ENCODE peak calls at places on chromosomes 6 and 20, in seven cellular contexts. Y is HCT116; Z is GM10248; E is neural progenitor cell; J is left kidney; R is AG10803; U is stimulated activated CD4-positive, alpha-beta T cell treated with anti-CD3 and anti-CD28 coated beads, Interleukin-12 subunit alpha, Interleukin-12 subunit beta, amount 100 ng/mL, for 4 hours. C is an unnamed sample.

GRCh38 chr20:31842471-31843157 is 2.8 kb downstream of the FOXS1 start:
- DNase-seq in Z (no peak), E (peak), Y (no peak), J (peak), R (peak), U (no peak), C (no peak)

GRCh38 chr20:59149678-59150504 is 13.7 kb upstream of the ZNF831 start:
- DNase-seq in Y (no peak), U (peak), Z (peak), E (no peak), J (peak), R (no peak), C (no peak)

GRCh38 chr6:26330835-26331808 is 33.9 kb upstream of the BTN3A2 start:
- DNase-seq in Y (no peak), U (peak), R (peak), Z (peak), J (no peak), E (no peak), C (no peak)

GRCh38 chr20:62745959-62746288 is 37.3 kb downstream of the NTSR1 start:
- DNase-seq in Y (no peak), R (no peak), Z (no peak), J (no peak), E (no peak), U (no peak), C (no peak)

GRCh38 chr6:100886078-100886477 is 4.9 kb upstream of the ASCC3 start:
- DNase-seq in U (no peak), J (no peak), E (no peak), Y (no peak), Z (no peak), R (peak), C (no peak)

GRCh38 chr6:138417493-138418117 is 13.6 kb downstream of the HEBP2 start:
- DNase-seq in Y (no peak), E (no peak), U (no peak), Z (no peak), J (no peak), R (no peak), C (no peak)

GRCh38 chr6:21219241-21219640 is 374.3 kb upstream of the SOX4 start:
- DNase-seq in Z (no peak), E (no peak), U (no peak), J (no peak), Y (no peak), R (peak), C (no peak)

GRCh38 chr20:45229264-45230056 is 8.3 kb downstream of the SEMG2 start:
- DNase-seq in R (no peak), Y (peak), Z (peak), E (peak), J (no peak), U (peak), C (no peak)

GRCh38 chr6:144219056-144219685 is 66.0 kb upstream of the UTRN start:
- DNase-seq in Y (peak), R (peak), Z (peak), U (no peak), J (peak), E (peak), C (no peak)

GRCh38 chr20:59751075-59751711 is 146.9 kb downstream of the PHACTR3 start:
- DNase-seq in R (peak), Z (peak), J (peak), Y (peak), E (peak), U (peak), C (no peak)

GRCh38 chr6:12528581-12529363 is 187.8 kb upstream of the PHACTR1 start:
- DNase-seq in Z (no peak), Y (no peak), E (peak), R (no peak), U (no peak), J (peak), C (no peak)

GRCh38 chr6:10465633-10466499 is 51.0 kb upstream of the TFAP2A start:
- DNase-seq in U (peak), Y (peak), R (peak), Z (peak), E (peak), J (peak), C (no peak)

GRCh38 chr6:54541521-54541920 is 233.3 kb downstream of the TINAG start:
- DNase-seq in J (no peak), Y (no peak), E (no peak), R (peak), U (no peak), Z (no peak), C (no peak)

GRCh38 chr6:154258064-154258757 is 98.4 kb downstream of the IPCEF1 start:
- DNase-seq in E (no peak), Y (no peak), U (no peak), Z (peak), J (no peak), R (no peak), C (no peak)

GRCh38 chr6:169099411-169100202 is 154.0 kb downstream of the THBS2 start:
- DNase-seq in E (peak), R (peak), Y (peak), J (peak), U (no peak), Z (no peak), C (no peak)

GRCh38 chr20:63532449-63532971 is 4.7 kb downstream of the PTK6 start:
- DNase-seq in Y (no peak), E (peak), U (no peak), Z (no peak), R (no peak), J (no peak), C (peak)

GRCh38 chr6:14877758-14878157 is 368.1 kb upstream of the JARID2 start:
- DNase-seq in U (no peak), R (no peak), E (no peak), J (no peak), Z (no peak), Y (no peak), C (no peak)

GRCh38 chr20:37185681-37186080 is 6.3 kb upstream of the MROH8 start:
- DNase-seq in R (no peak), U (no peak), J (no peak), E (no peak), Z (no peak), Y (no peak), C (no peak)

GRCh38 chr20:60851826-60852704 is 400.0 kb upstream of the CDH4 start:
- DNase-seq in E (peak), Z (no peak), R (no peak), J (peak), U (no peak), Y (no peak), C (no peak)

GRCh38 chr6:4870821-4871494 is 94.8 kb downstream of the CDYL start:
- DNase-seq in Y (no peak), U (no peak), Z (no peak), J (no peak), R (peak), E (no peak), C (no peak)

GRCh38 chr6:28543671-28544131 is 18.0 kb downstream of the GPX5 start:
- DNase-seq in Z (peak), E (peak), Y (no peak), R (no peak), J (peak), U (peak), C (no peak)

GRCh38 chr20:54115172-54115854 is 44.9 kb upstream of the BCAS1 start:
- DNase-seq in Z (no peak), J (no peak), Y (no peak), E (no peak), R (no peak), U (no peak), C (no peak)

GRCh38 chr6:148854086-148854485 is 107.3 kb downstream of the UST start:
- DNase-seq in Z (no peak), J (no peak), Y (no peak), R (no peak), E (no peak), U (no peak), C (no peak)

GRCh38 chr6:45543298-45544235 is 165.8 kb upstream of the SUPT3H start:
- DNase-seq in Y (no peak), U (no peak), J (no peak), Z (no peak), R (peak), E (no peak), C (no peak)

GRCh38 chr6:125995972-125996580 is 9.7 kb downstream of the TRMT11 start:
- DNase-seq in R (peak), E (peak), Z (peak), Y (peak), J (peak), U (peak), C (no peak)

C was measured in suprapubic skin.